ENCODE peak calls at places on chromosome 9, in four cellular contexts. E is WTC11, K is HCT116, F is GM12878. L is an unnamed sample.

GRCh38 chr9:107404086-107404590 is 85.4 kb downstream of the KLF4 start:
- DNase-seq in E (no peak), K (no peak), F (no peak), L (no peak)

GRCh38 chr9:71725590-71726338 is 42.5 kb downstream of the CEMIP2 start:
- DNase-seq in E (no peak), K (peak), F (no peak), L (no peak)

GRCh38 chr9:109963079-109963478 is 183.1 kb downstream of the PALM2AKAP2 start:
- DNase-seq in E (no peak), K (no peak), F (no peak), L (no peak)

GRCh38 chr9:96651626-96652025 is 3.5 kb downstream of the PRXL2C start:
- DNase-seq in E (no peak), K (no peak), F (no peak), L (no peak)

GRCh38 chr9:14057347-14058077 is 256.4 kb downstream of the NFIB start:
- DNase-seq in E (no peak), K (no peak), F (no peak), L (no peak)

GRCh38 chr9:83422512-83422911 is 115.7 kb downstream of the FRMD3 start:
- DNase-seq in E (no peak), K (no peak), F (no peak), L (no peak)

GRCh38 chr9:86940774-86941173 is 6.5 kb downstream of the GAS1 start:
- DNase-seq in E (no peak), K (no peak), F (no peak), L (no peak)

GRCh38 chr9:134504106-134504385 is 137.6 kb upstream of the COL5A1 start:
- DNase-seq in E (no peak), K (no peak), F (no peak), L (no peak)

GRCh38 chr9:15423328-15423985 is 781 bp downstream of the SNAPC3 start:
- DNase-seq in E (no peak), K (no peak), F (no peak), L (no peak)

GRCh38 chr9:136614372-136614922 is 48.3 kb upstream of the EGFL7 start:
- DNase-seq in E (no peak), K (no peak), F (no peak), L (no peak)

GRCh38 chr9:79041266-79041665 is 530.5 kb upstream of the TLE4 start:
- DNase-seq in E (no peak), K (no peak), F (no peak), L (no peak)

GRCh38 chr9:16773116-16773515 is 97.4 kb downstream of the BNC2 start:
- DNase-seq in E (no peak), K (no peak), F (no peak), L (no peak)

GRCh38 chr9:109383356-109383755 is 62.5 kb upstream of the EPB41L4B start:
- DNase-seq in E (no peak), K (no peak), F (no peak), L (no peak)

GRCh38 chr9:91954841-91955471 is 4.9 kb upstream of the ROR2 start:
- DNase-seq in E (peak), K (peak), F (no peak), L (peak)

GRCh38 chr9:76610009-76610352 is 151.0 kb downstream of the GCNT1 start:
- DNase-seq in E (no peak), K (no peak), F (no peak), L (no peak)

GRCh38 chr9:137318976-137319375 is 16.9 kb upstream of the NRARP start:
- DNase-seq in E (peak), K (no peak), F (no peak), L (no peak)

GRCh38 chr9:92171822-92172221 is 56.6 kb upstream of the SPTLC1 start:
- DNase-seq in E (no peak), K (no peak), F (no peak), L (no peak)

GRCh38 chr9:36136277-36136893 is at the start of gene GLIPR2:
- DNase-seq in E (peak), K (peak), F (no peak), L (no peak)

GRCh38 chr9:21455320-21455719 is 15.1 kb downstream of the IFNA1 start:
- DNase-seq in E (peak), K (peak), F (no peak), L (no peak)

GRCh38 chr9:92506184-92506857 is 24.0 kb upstream of the ASPN start:
- DNase-seq in E (no peak), K (no peak), F (no peak), L (no peak)

GRCh38 chr9:33264473-33265177 is at the start of the genes BAG1 and CHMP5:
- DNase-seq in E (peak), K (peak), F (peak), L (peak)

GRCh38 chr9:33263131-33263935 is 1.2 kb downstream of the BAG1 start:
- DNase-seq in E (no peak), K (no peak), F (no peak), L (no peak)

GRCh38 chr9:33267368-33267767 is 2.5 kb downstream of the CHMP5 start:
- DNase-seq in E (no peak), K (no peak), F (no peak), L (no peak)

GRCh38 chr9:33265211-33265885 is 499 bp downstream of the CHMP5 start:
- DNase-seq in E (no peak), K (no peak), F (no peak), L (no peak)

DNA sequence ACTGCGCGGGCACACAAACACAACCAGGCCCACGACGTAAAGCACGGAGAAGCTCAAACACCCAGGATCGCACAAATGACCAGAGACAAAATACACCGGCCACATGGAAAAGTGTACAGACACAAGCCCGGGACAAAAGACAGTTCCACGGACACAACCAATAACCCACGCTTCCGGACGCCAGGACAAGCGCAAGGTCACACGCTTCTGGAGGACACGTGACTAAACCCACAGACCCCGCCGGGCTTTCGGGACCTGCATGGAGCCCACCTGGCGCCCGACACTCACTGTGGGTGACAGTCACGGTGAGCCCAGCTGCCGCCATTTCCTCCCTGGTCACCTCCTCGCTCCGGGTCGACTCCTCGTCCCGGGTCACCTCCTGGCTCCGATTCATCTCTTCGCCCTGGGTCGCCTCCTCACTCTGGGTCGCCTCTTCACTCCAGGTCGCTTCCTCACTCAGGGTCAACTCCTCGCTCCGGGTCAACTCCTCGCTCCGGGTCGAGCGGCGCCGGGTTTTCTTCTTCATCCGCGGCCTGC is 504 bp downstream of the BAG1 start:
- DNase-seq in E (no peak), K (no peak), F (no peak), L (no peak)
- TF ChIP-seq ATF3 in E (no peak), K (no peak), F (peak), L (no peak)

GRCh38 chr9:80147866-80148265 is 576.1 kb downstream of the TLE4 start:
- DNase-seq in E (no peak), K (no peak), F (no peak), L (no peak)

GRCh38 chr9:80143899-80144298 is 572.1 kb downstream of the TLE4 start:
- DNase-seq in E (no peak), K (no peak), F (no peak), L (no peak)

GRCh38 chr9:80144856-80145255 is 573.1 kb downstream of the TLE4 start:
- DNase-seq in E (no peak), K (no peak), F (no peak), L (no peak)

DNA sequence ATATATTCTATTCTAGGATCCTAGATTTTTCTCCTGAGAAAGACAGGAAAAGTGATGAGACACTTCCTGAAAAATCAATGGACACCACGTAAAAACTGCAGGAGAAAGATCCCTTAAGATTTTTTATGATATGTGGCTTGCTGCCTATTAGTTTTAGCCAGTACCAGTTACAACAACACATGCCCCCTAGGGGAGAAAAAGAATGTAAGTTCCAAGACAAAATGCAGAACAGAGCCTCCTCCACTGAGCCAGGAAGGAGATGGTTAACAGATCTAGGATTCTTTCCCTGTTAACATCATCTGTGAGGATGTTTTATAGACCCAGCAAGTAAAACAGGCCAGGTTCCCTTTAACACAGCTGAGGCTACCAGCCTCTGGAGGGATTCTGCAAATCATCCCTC is 574.7 kb downstream of the TLE4 start:
- DNase-seq in E (no peak), K (no peak), F (no peak), L (no peak)
- TF ChIP-seq CTCF in E (no peak), K (no peak), F (peak), L (peak)

GRCh38 chr9:126959917-126960316 is 45.3 kb downstream of the RALGPS1 start:
- DNase-seq in E (no peak), K (no peak), F (no peak), L (no peak)
- TF ChIP-seq ATF3 in E (no peak), K (no peak), F (no peak), L (no peak)

DNA sequence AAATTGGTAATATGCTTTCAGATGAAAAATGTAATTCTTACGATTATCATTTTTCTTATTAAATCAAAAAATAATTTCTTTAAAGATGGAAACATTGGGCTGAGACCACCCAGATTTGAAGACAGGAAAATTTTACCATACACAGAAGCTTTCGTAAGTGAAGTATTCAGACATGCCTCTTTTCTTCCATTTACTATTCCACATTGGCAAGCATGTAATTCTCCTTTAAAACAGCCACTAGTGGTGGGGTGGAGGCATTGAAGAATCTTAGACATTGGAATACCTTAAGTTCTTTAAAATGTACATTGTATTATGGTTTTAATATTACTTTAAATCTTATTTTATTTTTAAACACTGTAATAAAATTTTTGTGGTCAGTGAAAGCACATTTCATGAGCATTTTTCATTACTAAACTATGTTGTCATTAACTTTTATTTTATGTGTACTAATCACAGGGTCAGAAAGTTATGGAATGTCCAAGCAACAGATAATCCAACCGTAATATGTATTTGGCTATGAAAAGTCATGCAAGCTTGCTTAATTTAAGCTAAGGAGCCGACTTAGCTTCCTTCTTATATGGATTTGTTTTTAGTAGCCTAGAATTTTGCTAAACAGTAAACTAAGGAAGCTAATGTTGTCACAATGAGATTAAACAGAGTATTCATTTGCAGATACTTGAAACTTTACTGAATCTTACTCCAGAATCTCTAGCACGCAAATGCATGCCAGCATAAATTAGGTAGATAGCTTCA is 97.4 kb upstream of the ALDH1A1 start:
- DNase-seq in E (no peak), K (no peak), F (no peak), L (no peak)
- TF ChIP-seq CTCF in E (no peak), K (peak), F (no peak), L (no peak)

DNA sequence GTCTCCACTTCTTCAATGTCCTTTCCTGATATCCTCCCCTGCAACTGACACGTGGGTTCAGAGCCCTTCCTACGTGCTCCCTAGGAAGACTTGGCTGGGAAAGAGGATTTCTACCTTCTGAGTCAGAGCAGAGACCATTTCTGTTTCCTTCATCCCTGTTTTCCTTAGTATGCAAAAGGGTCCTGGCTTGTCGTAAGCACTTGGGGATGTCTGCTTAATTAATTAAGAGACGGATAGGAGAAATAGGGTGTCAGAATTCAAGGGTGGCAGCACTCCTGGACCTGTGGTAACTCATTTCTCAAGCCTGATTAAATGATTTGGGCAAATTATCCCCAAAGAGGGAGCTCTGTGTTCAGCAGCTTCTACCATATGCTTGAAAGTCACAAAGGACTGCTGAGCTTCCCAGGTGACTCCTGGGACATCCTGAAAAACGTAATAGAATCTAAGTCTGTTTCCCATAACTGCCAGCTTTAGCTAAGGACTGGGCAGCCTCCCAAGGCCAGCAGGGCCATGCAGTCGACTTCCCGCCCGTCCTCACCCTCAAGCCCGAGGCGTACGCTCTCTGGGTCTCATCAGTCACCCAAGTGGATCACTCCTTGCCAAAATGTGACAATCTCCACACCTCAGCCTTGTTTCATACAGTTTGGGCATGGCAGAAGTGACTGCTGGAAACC is 20.5 kb downstream of the ABCA1 start:
- DNase-seq in E (no peak), K (no peak), F (no peak), L (peak)
- TF ChIP-seq ATF3 in E (no peak), K (no peak), F (no peak), L (no peak)

GRCh38 chr9:131276891-131277672 is 772 bp upstream of the FAM78A start:
- DNase-seq in E (no peak), K (no peak), F (no peak), L (no peak)

GRCh38 chr9:131275332-131276106 is 791 bp downstream of the FAM78A start:
- DNase-seq in E (peak), K (no peak), F (no peak), L (no peak)

GRCh38 chr9:131274674-131275331 is 1.5 kb downstream of the FAM78A start:
- DNase-seq in E (no peak), K (no peak), F (no peak), L (no peak)

GRCh38 chr9:131277673-131278420 is 1.5 kb upstream of the FAM78A start:
- DNase-seq in E (peak), K (peak), F (no peak), L (peak)

GRCh38 chr9:131276107-131276888 is at the start of gene FAM78A:
- DNase-seq in E (peak), K (no peak), F (no peak), L (no peak)
- TF ChIP-seq CTCF in E (no peak), K (no peak), F (peak), L (no peak)

DNA sequence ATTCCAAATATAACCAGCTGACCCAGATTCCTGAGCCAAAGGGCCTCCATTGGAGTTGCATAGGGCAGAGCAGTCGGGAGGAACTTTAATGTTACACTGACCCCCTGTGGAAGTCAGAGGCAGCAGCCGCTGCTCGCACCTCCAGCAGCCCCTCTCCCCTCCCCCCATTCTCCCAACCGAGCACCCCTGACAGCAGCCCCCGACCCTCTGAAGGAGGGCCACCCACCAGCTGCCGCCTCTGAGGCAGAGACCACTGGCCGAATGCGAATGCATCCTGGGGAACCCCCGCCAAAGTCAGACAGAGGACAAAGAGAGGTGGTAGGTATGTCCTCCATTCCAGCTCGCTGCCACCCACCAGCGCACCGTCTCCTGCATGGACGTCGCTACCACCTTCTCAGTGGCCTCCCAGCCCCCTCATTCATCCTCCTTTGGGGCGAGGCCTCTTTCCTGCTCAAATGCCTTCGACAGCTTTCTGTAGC is 231.0 kb downstream of the CDK5RAP2 start:
- DNase-seq in E (peak), K (peak), F (no peak), L (peak)
- TF ChIP-seq ATF3 in E (no peak), K (no peak), F (no peak), L (no peak)